ENCODE peak calls at places on chromosomes 2 and 18, in six cellular contexts. A, T, K, N, M and P are unnamed samples.

GRCh38 chr2:134602666-134603065 is 116.1 kb downstream of the TMEM163 start:
- DNase-seq in A (no peak), M (no peak), N (no peak), K (no peak), T (no peak), P (no peak)

GRCh38 chr2:79393806-79394484 is 118.9 kb upstream of the CTNNA2 start:
- DNase-seq in K (no peak), A (no peak), N (no peak), M (peak), T (no peak), P (no peak)

GRCh38 chr18:37424507-37424906 is 141.1 kb downstream of the CELF4 start:
- DNase-seq in N (no peak), A (no peak), T (no peak), M (no peak), K (no peak), P (no peak)

GRCh38 chr18:66792466-66792865 is 188.6 kb upstream of the CDH19 start:
- DNase-seq in A (peak), T (no peak), N (no peak), K (no peak), M (peak), P (peak)

GRCh38 chr2:110853516-110853915 is 121.1 kb downstream of the ACOXL start:
- DNase-seq in T (peak), M (peak), A (peak), N (peak), K (no peak), P (peak)

GRCh38 chr2:29129586-29130281 is 14.5 kb downstream of the CLIP4 start:
- DNase-seq in M (no peak), A (peak), T (no peak), N (no peak), K (no peak), P (no peak)

GRCh38 chr18:57439617-57439975 is 4.4 kb downstream of the ONECUT2 start:
- DNase-seq in M (no peak), A (no peak), N (no peak), K (no peak), T (no peak), P (no peak)

GRCh38 chr2:102736174-102736606 is 25.6 kb upstream of the TMEM182 start:
- DNase-seq in M (peak), K (no peak), A (peak), N (peak), T (peak), P (peak)

DNA sequence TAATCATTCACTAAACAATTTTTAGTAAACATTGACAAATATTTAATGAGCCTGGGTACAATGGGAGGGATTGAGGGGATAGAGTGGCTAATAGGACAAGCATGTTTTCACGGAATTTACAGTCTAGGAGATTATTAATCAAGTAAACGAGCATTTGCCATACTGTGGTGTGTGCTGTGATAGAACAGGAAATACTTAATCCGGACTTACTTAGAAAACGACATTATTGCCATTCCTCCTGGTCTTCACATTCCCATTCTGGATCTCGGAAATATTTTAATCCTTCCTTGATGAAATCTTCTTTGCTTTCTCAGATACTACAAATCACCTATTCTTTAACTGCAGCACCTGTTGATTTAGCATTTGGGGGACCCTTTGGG is 905 bp downstream of the TTLL4 start:
- DNase-seq in A (peak), M (no peak), T (no peak), K (no peak), N (no peak), P (peak)
- H3K4me3 ChIP-seq in A (peak), M (peak), T (peak), K (peak), N (peak), P (peak)

DNA sequence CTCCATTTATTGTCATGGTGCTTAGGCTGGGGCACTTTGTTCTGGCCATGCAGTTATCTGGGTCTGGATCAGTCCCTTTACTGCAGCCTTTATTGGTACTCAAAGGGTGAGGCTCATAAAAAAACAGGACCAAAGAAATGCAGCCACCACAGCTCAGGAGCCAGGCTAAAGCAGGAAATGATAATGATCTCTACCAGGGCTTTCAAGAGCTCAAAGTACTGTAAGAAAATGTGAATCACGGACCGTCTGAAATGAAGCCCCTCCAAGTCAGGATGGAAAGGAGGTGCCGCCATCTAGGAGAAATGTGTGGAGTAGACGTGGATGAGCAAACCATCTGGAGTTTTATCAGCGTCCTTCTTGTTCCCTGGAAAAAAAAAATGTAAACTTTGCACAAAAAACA is 162.4 kb upstream of the ZNF516 start:
- DNase-seq in A (peak), T (no peak), K (no peak), N (no peak), M (peak), P (no peak)
- TF ChIP-seq CTCF in A (no peak), T (no peak), K (no peak), N (no peak), M (peak), P (no peak)

DNA sequence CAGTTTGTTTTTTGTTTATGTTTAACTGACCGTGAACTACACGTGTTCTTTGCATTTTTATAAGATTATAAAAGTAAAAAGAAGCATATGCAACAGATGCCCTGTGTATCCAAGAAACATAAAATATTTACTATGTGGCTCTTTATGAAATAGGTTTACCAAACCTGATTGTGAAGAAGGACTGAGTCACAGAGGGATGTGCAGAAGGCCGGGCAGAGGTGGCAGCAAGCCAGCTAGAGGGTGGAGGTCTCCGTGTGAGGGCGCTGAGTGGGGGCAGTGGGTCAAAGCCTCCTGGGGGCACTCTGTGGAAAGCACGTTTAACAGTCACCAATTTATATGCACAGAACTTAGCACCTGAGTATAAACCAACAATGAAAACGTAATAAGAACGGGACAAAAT is 97.2 kb downstream of the TMEM18 start:
- DNase-seq in K (no peak), M (no peak), A (no peak), N (no peak), T (no peak), P (no peak)
- H3K4me3 ChIP-seq in K (no peak), M (no peak), A (no peak), N (no peak), T (no peak), P (no peak)

GRCh38 chr2:197873293-197873701 is 68.9 kb downstream of the PLCL1 start:
- DNase-seq in N (no peak), M (no peak), A (peak), K (no peak), T (peak), P (peak)
- TF ChIP-seq CTCF in N (no peak), M (peak), A (peak), K (no peak), T (peak), P (no peak)